ENCODE peak calls at places on chromosomes 13 and 19, in four cellular contexts. Y, M, J and F are unnamed samples.

GRCh38 chr13:96617528-96617927 is 376.7 kb downstream of the OXGR1 start:
- DNase-seq in Y (no peak), M (no peak), J (no peak), F (no peak)

GRCh38 chr13:54592201-54592600 is 1563.6 kb downstream of the OLFM4 start:
- DNase-seq in Y (no peak), M (no peak), J (no peak), F (no peak)

GRCh38 chr19:44401108-44401786 is at the start of gene ZNF285:
- DNase-seq in Y (peak), M (no peak), J (peak), F (peak)

GRCh38 chr13:100657881-100658315 is 16.7 kb downstream of the TMTC4 start:
- DNase-seq in Y (no peak), M (no peak), J (no peak), F (no peak)

GRCh38 chr13:33560722-33561121 is 257.2 kb upstream of the RFC3 start:
- DNase-seq in Y (no peak), M (no peak), J (no peak), F (no peak)

GRCh38 chr19:6743714-6744380 is 4.4 kb downstream of the TRIP10 start:
- DNase-seq in Y (no peak), M (no peak), J (no peak), F (no peak)

GRCh38 chr13:111252449-111253124 is 67.9 kb upstream of the TEX29 start:
- DNase-seq in Y (no peak), M (no peak), J (no peak), F (no peak)

GRCh38 chr19:40610396-40611064 is 9.4 kb downstream of the LTBP4 start:
- DNase-seq in Y (peak), M (no peak), J (peak), F (peak)

GRCh38 chr13:30847697-30848307 is 58.3 kb upstream of the MEDAG start:
- DNase-seq in Y (peak), M (peak), J (no peak), F (peak)

GRCh38 chr19:8973501-8974091 is 36.6 kb downstream of the MUC16 start:
- DNase-seq in Y (peak), M (peak), J (no peak), F (no peak)

GRCh38 chr19:49441960-49442350 is 628 bp upstream of the SLC17A7 start:
- DNase-seq in Y (no peak), M (no peak), J (no peak), F (no peak)

GRCh38 chr13:75421987-75422386 is 60.0 kb downstream of the TBC1D4 start:
- DNase-seq in Y (no peak), M (no peak), J (no peak), F (no peak)

GRCh38 chr13:75760182-75760981 is 124.3 kb downstream of the LMO7 start:
- DNase-seq in Y (peak), M (no peak), J (no peak), F (peak)

GRCh38 chr19:6273701-6274601 is 5.8 kb downstream of the MLLT1 start:
- DNase-seq in Y (no peak), M (peak), J (no peak), F (no peak)

GRCh38 chr19:41194157-41194552 is 1.1 kb downstream of the CYP2S1 start:
- DNase-seq in Y (no peak), M (no peak), J (no peak), F (no peak)

GRCh38 chr19:58088521-58089052 is 9.4 kb downstream of the ZSCAN18 start:
- DNase-seq in Y (no peak), M (no peak), J (no peak), F (no peak)

GRCh38 chr19:38977445-38978314 is 2.1 kb upstream of the FBXO17 start:
- DNase-seq in Y (peak), M (peak), J (no peak), F (peak)

GRCh38 chr19:28023064-28023463 is 1189.9 kb downstream of the UQCRFS1 start:
- DNase-seq in Y (no peak), M (no peak), J (no peak), F (no peak)

GRCh38 chr13:111267784-111268183 is 52.7 kb upstream of the TEX29 start:
- DNase-seq in Y (no peak), M (no peak), J (no peak), F (no peak)

GRCh38 chr13:101065314-101065713 is 351.0 kb downstream of the NALCN start:
- DNase-seq in Y (no peak), M (no peak), J (no peak), F (no peak)

GRCh38 chr19:49690073-49690655 is 752 bp upstream of the CPT1C start:
- DNase-seq in Y (no peak), M (no peak), J (no peak), F (no peak)

GRCh38 chr13:66835040-66835628 is 395.0 kb downstream of the PCDH9 start:
- DNase-seq in Y (no peak), M (no peak), J (no peak), F (no peak)

GRCh38 chr13:76086729-76087128 is 450.6 kb downstream of the LMO7 start:
- DNase-seq in Y (no peak), M (no peak), J (no peak), F (no peak)

GRCh38 chr19:2775556-2776430 is 7.3 kb downstream of the SGTA start:
- DNase-seq in Y (peak), M (peak), J (peak), F (peak)

GRCh38 chr19:5225486-5226345 is 114.9 kb downstream of the PTPRS start:
- DNase-seq in Y (peak), M (no peak), J (no peak), F (peak)

GRCh38 chr19:9913237-9914000 is 22.9 kb downstream of the OLFM2 start:
- DNase-seq in Y (no peak), M (no peak), J (no peak), F (peak)

GRCh38 chr13:47287291-47287751 is 390.5 kb upstream of the HTR2A start:
- DNase-seq in Y (no peak), M (no peak), J (no peak), F (no peak)

GRCh38 chr19:6064016-6064702 is 46.1 kb downstream of the RFX2 start:
- DNase-seq in Y (no peak), M (peak), J (no peak), F (no peak)

GRCh38 chr13:52158629-52159158 is 703 bp downstream of the NEK3 start:
- DNase-seq in Y (no peak), M (no peak), J (no peak), F (no peak)

GRCh38 chr13:109412232-109412935 is 374.0 kb downstream of the IRS2 start:
- DNase-seq in Y (no peak), M (no peak), J (no peak), F (no peak)

GRCh38 chr19:11425719-11426457 is 6.8 kb upstream of the RGL3 start:
- DNase-seq in Y (no peak), M (no peak), J (no peak), F (no peak)

GRCh38 chr19:4061683-4062575 is 4.8 kb downstream of the ZBTB7A start:
- DNase-seq in Y (no peak), M (no peak), J (no peak), F (no peak)

GRCh38 chr19:54620464-54620863 is 9.8 kb upstream of the LILRB1 start:
- DNase-seq in Y (no peak), M (no peak), J (no peak), F (no peak)

GRCh38 chr19:1237754-1238372 is at the start of gene CBARP:
- DNase-seq in Y (no peak), M (no peak), J (no peak), F (peak)

GRCh38 chr19:16293133-16294085 is 31.2 kb upstream of the KLF2 start:
- DNase-seq in Y (no peak), M (peak), J (no peak), F (no peak)

GRCh38 chr13:21012841-21013681 is 48.3 kb downstream of the LATS2 start:
- DNase-seq in Y (no peak), M (no peak), J (no peak), F (no peak)

GRCh38 chr19:1651548-1652394 is 644 bp downstream of the TCF3 start:
- DNase-seq in Y (peak), M (no peak), J (peak), F (peak)

GRCh38 chr19:40763963-40764362 is 11.4 kb upstream of the MIA start:
- DNase-seq in Y (no peak), M (no peak), J (no peak), F (no peak)